ENCODE peak calls at places on chromosomes 6 and 20, in six cellular contexts. O, C, Q, P, G and W are unnamed samples.

GRCh38 chr6:37021356-37022129 is 16.1 kb downstream of the FGD2 start:
- DNase-seq in O (peak), P (no peak), C (peak), G (no peak), Q (no peak), W (no peak)

GRCh38 chr20:35991142-35991771 is 22.9 kb downstream of the CNBD2 start:
- DNase-seq in Q (peak), C (peak), G (no peak), P (peak), O (peak), W (no peak)

GRCh38 chr6:168150551-168151444 is 71.8 kb upstream of the FRMD1 start:
- DNase-seq in Q (no peak), G (no peak), O (no peak), C (no peak), P (no peak), W (no peak)

GRCh38 chr6:122736166-122736565 is 43.4 kb upstream of the FABP7 start:
- DNase-seq in P (no peak), G (no peak), C (no peak), O (no peak), Q (no peak), W (no peak)

GRCh38 chr6:144845181-144845580 is 560.0 kb downstream of the UTRN start:
- DNase-seq in G (no peak), O (peak), C (no peak), Q (no peak), P (no peak), W (peak)

GRCh38 chr6:147508073-147508870 is at the start of gene SAMD5:
- DNase-seq in G (peak), P (peak), Q (peak), C (peak), O (peak), W (no peak)

GRCh38 chr20:63499333-63499969 is 568 bp upstream of the EEF1A2 start:
- DNase-seq in P (no peak), G (no peak), O (no peak), C (no peak), Q (no peak), W (no peak)

GRCh38 chr6:6881438-6882267 is 226.1 kb upstream of the RREB1 start:
- DNase-seq in C (no peak), G (no peak), P (no peak), O (no peak), Q (no peak), W (no peak)

GRCh38 chr20:57804470-57805250 is 94.8 kb upstream of the PMEPA1 start:
- DNase-seq in P (no peak), O (no peak), Q (no peak), G (no peak), C (no peak), W (no peak)

GRCh38 chr20:21523398-21523868 is 9.6 kb upstream of the NKX2-2 start:
- DNase-seq in O (no peak), Q (no peak), P (no peak), G (no peak), C (no peak), W (no peak)

GRCh38 chr20:21521596-21522478 is 8.0 kb upstream of the NKX2-2 start:
- DNase-seq in O (no peak), C (no peak), G (no peak), Q (no peak), P (no peak), W (no peak)

GRCh38 chr20:21523895-21524294 is 10.0 kb upstream of the NKX2-2 start:
- DNase-seq in Q (no peak), C (no peak), P (no peak), O (no peak), G (no peak), W (no peak)

GRCh38 chr20:21520702-21521595 is 7.1 kb upstream of the NKX2-2 start:
- DNase-seq in P (no peak), C (no peak), Q (no peak), O (no peak), G (no peak), W (no peak)

DNA sequence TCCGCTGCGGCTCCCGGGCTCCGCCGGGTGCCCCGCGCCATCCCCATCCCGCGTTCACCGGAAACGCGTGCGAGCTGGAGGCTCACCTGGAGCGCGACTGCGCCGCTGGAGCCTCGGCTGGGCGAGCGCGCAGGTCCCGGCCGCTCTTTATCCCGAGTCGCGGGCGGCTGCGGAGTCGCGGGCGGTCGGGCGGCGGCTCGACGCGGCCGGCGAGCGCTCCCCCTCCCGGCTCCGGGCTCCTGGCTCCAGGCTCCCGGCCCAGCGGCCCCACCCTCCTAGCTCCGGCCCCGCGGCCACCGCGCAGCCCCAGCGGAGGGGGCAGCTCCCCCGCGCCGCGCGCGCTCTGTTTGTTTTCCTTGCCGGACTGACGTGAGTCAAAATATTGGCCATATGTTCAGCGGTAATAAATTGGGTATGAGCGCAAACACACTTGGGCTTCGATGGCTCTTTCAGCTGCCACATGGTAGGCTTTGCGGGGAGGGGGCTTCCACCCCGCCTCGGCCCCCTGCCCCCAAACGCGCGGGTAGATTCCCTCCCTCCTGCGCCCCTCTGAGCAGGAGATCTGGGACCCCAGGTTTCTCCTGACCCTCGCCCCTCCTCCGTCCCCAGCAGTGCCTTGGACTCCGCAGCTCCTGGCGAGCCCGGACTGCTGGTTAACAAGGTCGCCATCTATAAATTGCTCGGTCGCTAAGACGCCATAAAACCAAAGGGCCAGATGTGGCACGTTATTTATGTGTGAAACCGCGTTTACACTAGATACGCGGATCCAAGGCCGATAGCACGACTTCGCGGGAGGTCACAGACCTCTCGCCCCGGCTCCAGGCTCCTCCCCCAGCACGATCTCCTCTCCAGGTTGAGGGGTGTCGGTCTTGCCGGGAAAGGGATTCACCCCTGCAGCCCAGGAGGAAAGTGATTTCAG is 8.9 kb upstream of the NKX2-2 start:
- DNase-seq in C (no peak), Q (no peak), P (no peak), G (no peak), O (no peak), W (no peak)
- TF ChIP-seq EZH2 in C (peak), Q (no peak), P (no peak), G (peak), O (peak), W (no peak)

GRCh38 chr6:15526129-15526764 is 136.6 kb downstream of the DTNBP1 start:
- DNase-seq in P (no peak), C (peak), O (no peak), Q (no peak), G (no peak), W (no peak)
- TF ChIP-seq POLR2AphosphoS5 in P (no peak), C (no peak), O (no peak), Q (no peak), G (peak), W (no peak)

GRCh38 chr20:13546497-13547131 is 92.1 kb downstream of the TASP1 start:
- DNase-seq in C (peak), P (peak), O (peak), Q (peak), G (peak), W (peak)
- H3K9ac ChIP-seq in C (no peak), P (no peak), O (no peak), Q (no peak), G (no peak), W (no peak)

GRCh38 chr20:9514461-9515210 is at the start of gene LAMP5:
- DNase-seq in G (no peak), P (no peak), C (no peak), O (peak), Q (no peak), W (no peak)
- TF ChIP-seq EZH2 in G (peak), P (no peak), C (peak), O (peak), Q (no peak), W (peak)

DNA sequence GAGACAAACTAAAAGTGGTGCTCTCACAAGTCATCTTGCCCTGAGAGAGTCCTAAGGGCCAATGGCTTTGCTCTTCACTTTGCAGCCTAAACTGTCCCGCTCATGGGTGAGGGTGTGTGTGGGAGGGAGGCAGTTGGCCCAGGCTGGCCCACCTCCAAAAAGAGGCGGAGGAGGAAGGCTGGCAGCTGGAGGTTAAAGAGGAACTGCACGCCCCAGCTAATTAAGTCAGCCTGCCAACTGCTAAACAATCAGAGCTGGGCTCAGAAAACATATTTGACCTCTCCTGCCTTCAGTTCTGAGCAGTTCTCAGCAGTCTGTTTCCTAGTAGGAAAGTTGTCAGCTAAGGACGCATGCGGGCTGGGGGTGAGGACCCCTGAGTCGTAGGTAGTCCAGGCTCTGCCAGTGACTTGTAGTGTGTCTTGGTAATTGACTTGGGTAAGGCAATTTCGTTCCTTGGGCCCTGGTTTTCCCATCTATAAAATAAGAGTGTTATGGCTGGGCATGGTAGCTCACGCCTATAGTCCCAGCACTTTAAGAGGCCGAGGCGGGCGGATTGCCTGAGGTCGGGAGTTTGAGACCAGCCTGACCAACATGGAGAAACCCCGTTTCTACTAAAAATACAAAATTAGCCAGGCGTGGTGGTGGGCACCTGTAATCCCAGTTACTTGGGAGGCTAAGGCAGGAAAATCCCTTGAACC is 17.0 kb downstream of the GSS start:
- DNase-seq in P (no peak), C (no peak), G (no peak), O (peak), Q (no peak), W (no peak)
- TF ChIP-seq POLR2AphosphoS5 in P (no peak), C (no peak), G (no peak), O (no peak), Q (no peak), W (no peak)

DNA sequence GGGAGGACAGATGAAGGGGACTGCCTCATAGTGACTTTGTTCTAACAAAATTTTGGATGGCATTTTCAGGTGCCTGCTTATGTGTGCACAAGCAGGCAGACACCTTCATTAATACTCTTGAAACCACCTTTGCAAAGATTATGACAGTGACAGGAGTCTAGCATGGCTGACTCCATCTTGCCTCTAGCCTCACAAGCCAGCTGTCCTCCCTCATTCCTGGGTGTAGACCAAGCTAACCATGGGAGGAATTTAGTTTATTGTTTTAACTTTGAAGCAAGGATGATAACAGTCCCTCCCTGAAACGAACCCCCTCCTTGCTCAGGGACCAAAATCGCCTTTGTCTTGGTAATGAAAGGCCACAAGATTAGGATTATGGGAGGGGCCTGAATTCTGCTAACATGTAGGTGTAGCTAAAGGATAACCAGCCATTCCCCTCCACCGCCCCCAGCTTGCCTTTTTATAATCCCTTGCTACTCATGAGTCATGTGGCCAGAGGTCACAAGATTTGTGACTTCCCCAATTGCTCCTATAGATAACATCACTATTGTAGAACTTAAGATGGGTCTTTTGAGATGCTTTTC is 98.8 kb upstream of the MRPS10 start:
- DNase-seq in O (peak), P (no peak), C (no peak), G (peak), Q (no peak), W (no peak)
- H3K9ac ChIP-seq in O (no peak), P (peak), C (no peak), G (no peak), Q (no peak), W (no peak)

DNA sequence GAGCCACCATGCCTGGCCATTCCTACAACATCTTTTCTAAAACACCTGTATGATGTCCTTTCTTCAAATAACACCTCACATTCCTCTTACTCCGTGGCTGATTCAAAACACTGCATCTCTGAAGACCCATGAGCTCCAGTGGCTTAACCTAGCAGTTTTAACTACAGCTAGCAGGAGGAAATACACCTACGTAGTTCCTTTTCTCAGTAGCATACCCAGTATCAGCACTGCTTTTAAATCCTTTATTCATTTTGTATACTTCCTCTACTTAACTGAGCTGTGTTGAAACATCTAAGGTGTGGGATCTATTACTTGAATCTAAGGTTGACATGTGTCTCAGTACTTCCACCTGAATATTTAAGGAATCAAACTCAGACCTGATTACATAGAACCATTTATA is 113.6 kb upstream of the CCDC28A start:
- DNase-seq in C (no peak), Q (no peak), O (no peak), G (no peak), P (no peak), W (no peak)
- TF ChIP-seq EZH2 in C (no peak), Q (no peak), O (no peak), G (no peak), P (no peak), W (no peak)